ENCODE peak calls at places on chromosomes 12 and 14, in four cellular contexts. One of them, this sample, is unnamed.

GRCh38 chr12:1630081-1630826 is 1.2 kb downstream of the WNT5B start:
- DNase-seq in WTC11: peak
- DNase-seq in stimulated activated CD8-positive, alpha-beta memory T cell treated with anti-CD3 and anti-CD28 coated beads, Interleukin-15, amount 100 ng/mL, for 24 hours: no peak
- DNase-seq in mesothelial cell of epicardium: no peak
- DNase-seq in this sample: peak

GRCh38 chr12:127393896-127394295 is 873.1 kb upstream of the TMEM132C start:
- DNase-seq in WTC11: no peak
- DNase-seq in stimulated activated CD8-positive, alpha-beta memory T cell treated with anti-CD3 and anti-CD28 coated beads, Interleukin-15, amount 100 ng/mL, for 24 hours: no peak
- DNase-seq in mesothelial cell of epicardium: no peak
- DNase-seq in this sample: no peak

GRCh38 chr12:5901416-5901815 is 43.6 kb downstream of the ANO2 start:
- DNase-seq in WTC11: no peak
- DNase-seq in stimulated activated CD8-positive, alpha-beta memory T cell treated with anti-CD3 and anti-CD28 coated beads, Interleukin-15, amount 100 ng/mL, for 24 hours: no peak
- DNase-seq in mesothelial cell of epicardium: no peak
- DNase-seq in this sample: no peak

GRCh38 chr12:121905746-121906145 is 12.6 kb upstream of the CFAP251 start:
- DNase-seq in WTC11: no peak
- DNase-seq in stimulated activated CD8-positive, alpha-beta memory T cell treated with anti-CD3 and anti-CD28 coated beads, Interleukin-15, amount 100 ng/mL, for 24 hours: no peak
- DNase-seq in mesothelial cell of epicardium: no peak
- DNase-seq in this sample: no peak

GRCh38 chr14:83463500-83464098 is 1929.9 kb upstream of the SEL1L start:
- DNase-seq in WTC11: peak
- DNase-seq in stimulated activated CD8-positive, alpha-beta memory T cell treated with anti-CD3 and anti-CD28 coated beads, Interleukin-15, amount 100 ng/mL, for 24 hours: no peak
- DNase-seq in mesothelial cell of epicardium: no peak
- DNase-seq in this sample: peak

GRCh38 chr12:48183091-48183875 is at the start of gene CCDC184:
- DNase-seq in WTC11: peak
- DNase-seq in stimulated activated CD8-positive, alpha-beta memory T cell treated with anti-CD3 and anti-CD28 coated beads, Interleukin-15, amount 100 ng/mL, for 24 hours: peak
- DNase-seq in mesothelial cell of epicardium: peak
- DNase-seq in this sample: peak

GRCh38 chr12:124273630-124274029 is 21.3 kb upstream of the RFLNA start:
- DNase-seq in WTC11: peak
- DNase-seq in stimulated activated CD8-positive, alpha-beta memory T cell treated with anti-CD3 and anti-CD28 coated beads, Interleukin-15, amount 100 ng/mL, for 24 hours: no peak
- DNase-seq in mesothelial cell of epicardium: no peak
- DNase-seq in this sample: no peak

GRCh38 chr14:32611752-32612151 is 282.7 kb downstream of the AKAP6 start:
- DNase-seq in WTC11: no peak
- DNase-seq in stimulated activated CD8-positive, alpha-beta memory T cell treated with anti-CD3 and anti-CD28 coated beads, Interleukin-15, amount 100 ng/mL, for 24 hours: no peak
- DNase-seq in mesothelial cell of epicardium: no peak
- DNase-seq in this sample: no peak

GRCh38 chr12:124224535-124225110 is 70.3 kb upstream of the RFLNA start:
- DNase-seq in WTC11: no peak
- DNase-seq in stimulated activated CD8-positive, alpha-beta memory T cell treated with anti-CD3 and anti-CD28 coated beads, Interleukin-15, amount 100 ng/mL, for 24 hours: no peak
- DNase-seq in mesothelial cell of epicardium: no peak
- DNase-seq in this sample: no peak

GRCh38 chr12:27245039-27245438 is 953 bp downstream of the STK38L start:
- DNase-seq in WTC11: no peak
- DNase-seq in stimulated activated CD8-positive, alpha-beta memory T cell treated with anti-CD3 and anti-CD28 coated beads, Interleukin-15, amount 100 ng/mL, for 24 hours: no peak
- DNase-seq in mesothelial cell of epicardium: no peak
- DNase-seq in this sample: no peak

GRCh38 chr12:2566161-2566560 is 228.6 kb upstream of the FKBP4 start:
- DNase-seq in WTC11: no peak
- DNase-seq in stimulated activated CD8-positive, alpha-beta memory T cell treated with anti-CD3 and anti-CD28 coated beads, Interleukin-15, amount 100 ng/mL, for 24 hours: no peak
- DNase-seq in mesothelial cell of epicardium: no peak
- DNase-seq in this sample: no peak

GRCh38 chr12:94516985-94517384 is 57.3 kb upstream of the CEP83 start:
- DNase-seq in WTC11: no peak
- DNase-seq in stimulated activated CD8-positive, alpha-beta memory T cell treated with anti-CD3 and anti-CD28 coated beads, Interleukin-15, amount 100 ng/mL, for 24 hours: no peak
- DNase-seq in mesothelial cell of epicardium: no peak
- DNase-seq in this sample: no peak

GRCh38 chr12:98594050-98594853 is 766 bp downstream of the SLC25A3 start:
- DNase-seq in WTC11: no peak
- DNase-seq in stimulated activated CD8-positive, alpha-beta memory T cell treated with anti-CD3 and anti-CD28 coated beads, Interleukin-15, amount 100 ng/mL, for 24 hours: no peak
- DNase-seq in mesothelial cell of epicardium: peak
- DNase-seq in this sample: peak

GRCh38 chr12:1912580-1913376 is 5.7 kb downstream of the CACNA2D4 start:
- DNase-seq in WTC11: no peak
- DNase-seq in stimulated activated CD8-positive, alpha-beta memory T cell treated with anti-CD3 and anti-CD28 coated beads, Interleukin-15, amount 100 ng/mL, for 24 hours: no peak
- DNase-seq in mesothelial cell of epicardium: no peak
- DNase-seq in this sample: no peak

GRCh38 chr12:3892631-3893030 is 19.4 kb upstream of the PARP11 start:
- DNase-seq in WTC11: no peak
- DNase-seq in stimulated activated CD8-positive, alpha-beta memory T cell treated with anti-CD3 and anti-CD28 coated beads, Interleukin-15, amount 100 ng/mL, for 24 hours: no peak
- DNase-seq in mesothelial cell of epicardium: no peak
- DNase-seq in this sample: no peak